ENCODE peak calls at places on chromosome 13, in eight cellular contexts. E is activated T-cell treated with anti-CD3 and anti-CD28 coated beads for 1 hour; J is NCI-H1105 treated with DMSO at 0.1 percent for 48 hours; L is skeletal muscle cell; N is hepatocyte; B is left cardiac atrium; F is activated CD4-positive, alpha-beta T cell treated with anti-CD3 and anti-CD28 coated beads, Interleukin-2, amount 50 U/mL, for 48 hours; S is NCI-H1092 treated with DMSO at 0.1 percent for 48 hours. Z is an unnamed sample.

GRCh38 chr13:111460548-111461444 is 140.4 kb downstream of the TEX29 start:
- DNase-seq in J (peak; percentile 84), S (peak; percentile 86), L (no peak), F (peak; percentile 5), N (peak; percentile 68), E (no peak), B (no peak), Z (peak; percentile 12)

GRCh38 chr13:75489502-75490263 is 7.7 kb upstream of the TBC1D4 start:
- DNase-seq in L (no peak), J (no peak), N (peak; percentile 33), F (no peak), E (no peak), S (no peak), B (no peak), Z (no peak)

GRCh38 chr13:113053376-113053775 is 52.2 kb upstream of the F7 start:
- DNase-seq in J (no peak), B (peak; percentile 10), E (no peak), S (no peak), L (no peak), N (no peak), F (no peak), Z (no peak)

GRCh38 chr13:50999641-51000040 is 90.0 kb downstream of the RNASEH2B start:
- DNase-seq in L (no peak), B (no peak), S (no peak), N (no peak), J (no peak), F (no peak), E (no peak), Z (no peak)

GRCh38 chr13:109271555-109271954 is 514.8 kb downstream of the IRS2 start:
- DNase-seq in S (no peak), J (no peak), N (no peak), E (no peak), L (no peak), B (no peak), F (no peak), Z (no peak)

GRCh38 chr13:109769921-109770320 is 16.5 kb downstream of the IRS2 start:
- DNase-seq in S (no peak), J (no peak), B (no peak), N (no peak), L (no peak), E (no peak), F (no peak), Z (no peak)

GRCh38 chr13:112771877-112772538 is 82.2 kb downstream of the ATP11A start:
- DNase-seq in L (no peak), J (peak; percentile 18), B (peak; percentile 11), N (no peak), F (no peak), E (no peak), S (peak; percentile 80), Z (no peak)

GRCh38 chr13:20911037-20911436 is 8.5 kb upstream of the XPO4 start:
- DNase-seq in N (no peak), S (no peak), E (no peak), F (no peak), J (no peak), B (no peak), L (no peak), Z (no peak)

GRCh38 chr13:98775844-98776598 is 23.5 kb upstream of the SLC15A1 start:
- DNase-seq in E (no peak), L (no peak), F (no peak), N (peak; percentile 88), B (no peak), S (no peak), J (no peak), Z (no peak)